ENCODE peak calls at places on chromosomes 13 and 19, in six cellular contexts. O, T, C, D, J and P are unnamed samples.

GRCh38 chr13:103140001-103140671 is 73.9 kb upstream of the SLC10A2 start:
- DNase-seq in O (no peak), T (no peak), C (no peak), D (no peak), J (no peak), P (peak; percentile 45)

GRCh38 chr19:1130801-1131717 is 27.3 kb downstream of the GPX4 start:
- DNase-seq in O (peak; percentile 50), T (no peak), C (peak; percentile 19), D (peak; percentile 21), J (no peak), P (no peak)

GRCh38 chr19:53196777-53197396 is 3.7 kb upstream of the ZNF665 start:
- DNase-seq in O (peak; percentile 99), T (peak; percentile 96), C (peak; percentile 97), D (peak; percentile 82), J (peak; percentile 86), P (peak; percentile 95)

GRCh38 chr19:22517496-22518411 is 95.6 kb upstream of the ZNF98 start:
- DNase-seq in O (no peak), T (no peak), C (no peak), D (no peak), J (no peak), P (no peak)

GRCh38 chr19:18157465-18158063 is 4.6 kb downstream of the PIK3R2 start:
- DNase-seq in O (no peak), T (no peak), C (no peak), D (no peak), J (no peak), P (no peak)

GRCh38 chr19:41994994-41995958 is 1.2 kb upstream of the ATP1A3 start:
- DNase-seq in O (no peak), T (no peak), C (no peak), D (no peak), J (no peak), P (no peak)

GRCh38 chr19:41265376-41266153 is 1.4 kb downstream of the HNRNPUL1 start:
- DNase-seq in O (peak; percentile 11), T (peak; percentile 31), C (no peak), D (no peak), J (peak; percentile 37), P (peak; percentile 44)

GRCh38 chr19:48796468-48797083 is 14.3 kb downstream of the BCAT2 start:
- DNase-seq in O (no peak), T (no peak), C (no peak), D (no peak), J (no peak), P (no peak)

GRCh38 chr13:29936051-29936813 is 85.8 kb upstream of the UBL3 start:
- DNase-seq in O (no peak), T (no peak), C (no peak), D (no peak), J (no peak), P (no peak)

GRCh38 chr13:106385669-106386068 is 149.8 kb downstream of the EFNB2 start:
- DNase-seq in O (no peak), T (no peak), C (no peak), D (no peak), J (no peak), P (peak; percentile 74)

GRCh38 chr13:113589251-113589960 is 4.9 kb downstream of the TFDP1 start:
- DNase-seq in O (no peak), T (no peak), C (no peak), D (no peak), J (no peak), P (no peak)

GRCh38 chr19:53824134-53824611 is at the start of gene NLRP12:
- DNase-seq in O (no peak), T (no peak), C (no peak), D (no peak), J (no peak), P (no peak)

GRCh38 chr13:40666905-40667621 is 622 bp upstream of the FOXO1 start:
- DNase-seq in O (no peak), T (no peak), C (no peak), D (no peak), J (no peak), P (no peak)

GRCh38 chr13:27713767-27714166 is 78.5 kb upstream of the GSX1 start:
- DNase-seq in O (no peak), T (no peak), C (no peak), D (no peak), J (no peak), P (no peak)

GRCh38 chr13:59623516-59623915 is 540.2 kb downstream of the DIAPH3 start:
- DNase-seq in O (no peak), T (no peak), C (no peak), D (no peak), J (no peak), P (no peak)

GRCh38 chr19:49631610-49632192 is 8.2 kb downstream of the RRAS start:
- DNase-seq in O (no peak), T (no peak), C (no peak), D (no peak), J (no peak), P (no peak)

GRCh38 chr19:47713046-47714021 is at the start of gene EHD2:
- DNase-seq in O (no peak), T (peak; percentile 89), C (no peak), D (no peak), J (peak; percentile 76), P (peak; percentile 83)

GRCh38 chr19:17447704-17448189 is 721 bp downstream of the TMEM221 start:
- DNase-seq in O (no peak), T (no peak), C (no peak), D (no peak), J (no peak), P (no peak)

GRCh38 chr13:33107403-33107760 is 91.2 kb downstream of the KL start:
- DNase-seq in O (no peak), T (no peak), C (no peak), D (no peak), J (no peak), P (no peak)

GRCh38 chr19:19538077-19538764 is at the start of gene CILP2:
- DNase-seq in O (no peak), T (no peak), C (no peak), D (no peak), J (no peak), P (no peak)

GRCh38 chr13:51364404-51365008 is 25.0 kb downstream of the SERPINE3 start:
- DNase-seq in O (no peak), T (no peak), C (no peak), D (no peak), J (peak; percentile 79), P (peak; percentile 20)

GRCh38 chr19:19113040-19113541 is 25.2 kb downstream of the TMEM161A start:
- DNase-seq in O (no peak), T (peak; percentile 46), C (no peak), D (no peak), J (peak; percentile 74), P (peak; percentile 22)

GRCh38 chr19:57587529-57587928 is 3.6 kb downstream of the ZIK1 start:
- DNase-seq in O (no peak), T (no peak), C (no peak), D (no peak), J (peak; percentile 87), P (no peak)

GRCh38 chr19:5914946-5915781 is 1.1 kb downstream of the CAPS start:
- DNase-seq in O (no peak), T (no peak), C (no peak), D (no peak), J (no peak), P (no peak)

GRCh38 chr19:11626252-11626651 is 29.0 kb downstream of the ZNF627 start:
- DNase-seq in O (no peak), T (no peak), C (no peak), D (no peak), J (no peak), P (no peak)

GRCh38 chr13:76667551-76667950 is 218.7 kb downstream of the KCTD12 start:
- DNase-seq in O (no peak), T (peak; percentile 87), C (no peak), D (no peak), J (peak; percentile 77), P (peak; percentile 79)

GRCh38 chr19:18832331-18833140 is 777 bp downstream of the UPF1 start:
- DNase-seq in O (no peak), T (peak; percentile 30), C (no peak), D (no peak), J (no peak), P (no peak)

GRCh38 chr19:7823902-7824301 is 6.1 kb upstream of the EVI5L start:
- DNase-seq in O (no peak), T (no peak), C (no peak), D (no peak), J (no peak), P (no peak)

GRCh38 chr13:45162821-45163220 is 38.0 kb downstream of the KCTD4 start:
- DNase-seq in O (no peak), T (peak; percentile 84), C (no peak), D (no peak), J (peak; percentile 95), P (peak; percentile 91)

GRCh38 chr19:54136086-54136863 is 1.3 kb upstream of the CNOT3 start:
- DNase-seq in O (peak; percentile 8), T (peak; percentile 31), C (no peak), D (no peak), J (peak; percentile 16), P (no peak)

GRCh38 chr13:72453161-72453560 is 274.3 kb downstream of the MZT1 start:
- DNase-seq in O (no peak), T (no peak), C (no peak), D (no peak), J (no peak), P (no peak)

GRCh38 chr13:111177081-111177711 is 62.1 kb downstream of the ARHGEF7 start:
- DNase-seq in O (peak; percentile 45), T (peak; percentile 77), C (no peak), D (peak; percentile 68), J (peak; percentile 68), P (peak; percentile 33)

GRCh38 chr13:27283906-27284523 is 13.4 kb downstream of the RASL11A start:
- DNase-seq in O (no peak), T (peak; percentile 49), C (no peak), D (no peak), J (no peak), P (peak; percentile 47)

GRCh38 chr19:1624458-1624857 is 19.2 kb upstream of the UQCR11 start:
- DNase-seq in O (peak; percentile 29), T (peak; percentile 49), C (peak; percentile 15), D (peak; percentile 11), J (peak; percentile 37), P (peak; percentile 56)

GRCh38 chr13:47553329-47553977 is 447.6 kb downstream of the SUCLA2 start:
- DNase-seq in O (no peak), T (no peak), C (no peak), D (no peak), J (no peak), P (no peak)